ENCODE peak calls at places on chromosome 17, in nine cellular contexts. P is effector memory CD4-positive, alpha-beta T cell; Y is psoas muscle; S is esophagus muscularis mucosa; L is endothelial cell of umbilical vein; B is mesendoderm; V is A549; H is OCI-LY7; N is AG04450. D is an unnamed sample.

GRCh38 chr17:39576187-39576586 is 31.5 kb downstream of the NEUROD2 start:
- DNase-seq in L (no peak), H (peak), N (no peak), P (no peak), Y (no peak), S (no peak), V (peak), B (peak), D (no peak)

GRCh38 chr17:1590031-1590746 is 27.6 kb upstream of the PITPNA start:
- DNase-seq in N (peak), B (peak), H (no peak), P (no peak), V (peak), Y (peak), S (no peak), L (peak), D (peak)

GRCh38 chr17:10197721-10198508 is 491 bp downstream of the GAS7 start:
- DNase-seq in P (no peak), S (no peak), N (no peak), H (no peak), L (no peak), Y (no peak), V (no peak), B (peak), D (peak)

GRCh38 chr17:82943339-82943738 is 103.5 kb upstream of the ZNF750 start:
- DNase-seq in L (no peak), S (no peak), V (no peak), P (no peak), Y (peak), B (no peak), N (no peak), H (no peak), D (no peak)

GRCh38 chr17:72351884-72352346 is 231.1 kb downstream of the SOX9 start:
- DNase-seq in N (no peak), B (peak), H (no peak), Y (no peak), L (no peak), V (no peak), S (no peak), P (no peak), D (no peak)

GRCh38 chr17:19321481-19322128 is 40.9 kb downstream of the B9D1 start:
- DNase-seq in L (no peak), N (no peak), B (peak), P (no peak), H (no peak), V (no peak), Y (no peak), S (no peak), D (no peak)

GRCh38 chr17:75009139-75009724 is 3.2 kb upstream of the MRPL58 start:
- DNase-seq in Y (peak), S (no peak), V (no peak), H (no peak), P (no peak), N (no peak), B (no peak), L (no peak), D (no peak)

GRCh38 chr17:40452921-40453378 is 9.7 kb downstream of the IGFBP4 start:
- DNase-seq in N (no peak), B (no peak), H (no peak), S (no peak), P (no peak), V (peak), L (no peak), Y (no peak), D (no peak)

GRCh38 chr17:9948967-9949366 is 43.9 kb upstream of the RCVRN start:
- DNase-seq in N (no peak), Y (peak), L (no peak), H (no peak), B (no peak), V (no peak), S (no peak), P (no peak), D (peak)

GRCh38 chr17:28392491-28392890 is 13.5 kb downstream of the SLC46A1 start:
- DNase-seq in B (no peak), N (no peak), P (no peak), S (no peak), H (no peak), Y (no peak), V (no peak), L (peak), D (no peak)

GRCh38 chr17:57649731-57650484 is 95.2 kb downstream of the CCDC182 start:
- DNase-seq in Y (no peak), B (peak), S (no peak), L (no peak), P (no peak), H (no peak), N (no peak), V (peak), D (no peak)

GRCh38 chr17:3718251-3718650 is 5.5 kb upstream of the HASPIN start:
- DNase-seq in P (no peak), Y (no peak), B (no peak), N (no peak), S (no peak), H (no peak), V (no peak), L (peak), D (no peak)

DNA sequence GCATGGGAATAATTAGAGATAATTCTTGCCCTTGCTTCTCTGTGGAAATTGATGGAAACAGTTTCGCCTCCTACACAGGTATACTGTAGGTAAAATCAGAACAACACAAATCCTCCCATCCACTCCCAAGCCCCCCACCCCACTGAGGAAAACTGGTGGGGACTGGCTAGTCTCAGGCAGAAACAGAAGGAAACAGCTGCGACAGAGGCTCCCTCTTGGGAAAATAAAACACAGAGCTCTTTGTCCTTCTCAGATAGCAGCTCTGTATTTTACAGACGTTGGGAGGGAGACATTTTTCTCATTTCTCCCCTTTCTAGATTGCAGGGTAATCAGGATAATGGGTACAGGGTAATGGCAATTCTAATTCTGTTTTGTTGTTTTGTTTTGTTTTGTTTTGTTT is 1.1 kb downstream of the SLFN13 start:
- DNase-seq in N (no peak), B (no peak), S (no peak), H (no peak), Y (no peak), V (no peak), L (no peak), P (no peak), D (no peak)
- H3K27ac ChIP-seq in N (no peak), B (no peak), S (peak), H (no peak), Y (no peak), V (no peak), L (no peak), P (peak), D (no peak)

GRCh38 chr17:78175643-78175981 is 7.2 kb downstream of the SYNGR2 start:
- DNase-seq in V (no peak), P (no peak), B (no peak), L (no peak), Y (no peak), S (no peak), H (no peak), N (no peak), D (no peak)
- H3K27ac ChIP-seq in V (no peak), P (no peak), B (no peak), L (no peak), Y (peak), S (peak), H (no peak), N (no peak), D (peak)

DNA sequence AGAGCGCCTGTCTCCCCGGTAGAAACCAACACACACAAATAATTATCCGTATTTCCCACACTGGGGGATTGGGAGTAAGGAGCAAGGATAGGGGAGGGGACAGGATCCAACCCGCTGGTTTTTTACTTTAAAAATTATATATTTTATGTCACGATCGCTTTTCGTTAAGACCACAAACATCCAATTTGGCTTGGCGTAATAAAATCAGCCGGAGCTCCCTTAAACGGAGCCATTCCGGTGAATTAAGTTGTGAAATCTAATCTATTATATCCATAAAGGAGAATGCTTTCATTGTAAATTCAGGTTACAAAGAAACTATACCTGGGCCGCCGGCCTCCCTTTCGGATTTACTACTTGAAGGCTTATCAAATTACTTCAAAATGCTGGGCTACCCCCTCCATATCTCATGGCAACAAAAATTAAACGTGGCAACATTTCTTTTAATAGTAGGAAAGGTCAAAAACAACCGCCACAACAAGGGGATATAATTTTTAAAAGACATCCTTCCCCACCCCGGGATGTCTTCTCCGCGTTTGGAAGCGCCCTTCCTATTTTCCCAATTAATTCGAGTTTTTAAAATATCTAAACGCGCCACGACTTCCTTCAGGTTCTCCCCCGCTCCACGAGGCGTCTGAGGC is 47.1 kb upstream of the SLC38A10 start:
- DNase-seq in B (no peak), Y (no peak), N (no peak), H (no peak), L (peak), S (no peak), P (no peak), V (no peak), D (no peak)
- H3K27ac ChIP-seq in B (peak), Y (peak), N (peak), H (no peak), L (peak), S (peak), P (no peak), V (no peak), D (peak)

GRCh38 chr17:34251186-34251585 is 3.9 kb upstream of the CCL2 start:
- DNase-seq in N (no peak), P (no peak), L (no peak), B (no peak), V (no peak), S (peak), H (no peak), Y (no peak), D (no peak)

GRCh38 chr17:34246436-34246835 is 8.6 kb upstream of the CCL2 start:
- DNase-seq in V (no peak), N (no peak), Y (no peak), P (no peak), L (no peak), H (no peak), S (peak), B (no peak), D (no peak)

GRCh38 chr17:34246872-34247271 is 8.2 kb upstream of the CCL2 start:
- DNase-seq in N (no peak), S (no peak), Y (no peak), V (no peak), B (no peak), L (no peak), H (no peak), P (no peak), D (no peak)

GRCh38 chr17:34249497-34249877 is 5.6 kb upstream of the CCL2 start:
- DNase-seq in H (no peak), Y (no peak), L (peak), V (no peak), B (no peak), S (peak), N (no peak), P (no peak), D (no peak)

GRCh38 chr17:34248807-34249496 is 6.1 kb upstream of the CCL2 start:
- DNase-seq in P (no peak), S (no peak), H (no peak), N (no peak), B (no peak), Y (no peak), V (no peak), L (no peak), D (no peak)
- H3K27ac ChIP-seq in P (no peak), S (peak), H (no peak), N (peak), B (no peak), Y (no peak), V (peak), L (peak), D (no peak)

GRCh38 chr17:44988256-44988942 is 20.3 kb upstream of the C1QL1 start:
- DNase-seq in H (no peak), V (no peak), Y (no peak), N (no peak), L (no peak), B (peak), S (no peak), P (no peak), D (no peak)
- H3K27ac ChIP-seq in H (no peak), V (no peak), Y (no peak), N (no peak), L (no peak), B (no peak), S (no peak), P (no peak), D (no peak)

GRCh38 chr17:42578282-42578869 is 847 bp upstream of the PSMC3IP start:
- DNase-seq in Y (peak), N (no peak), L (peak), S (peak), H (peak), V (peak), B (peak), P (peak), D (peak)

GRCh38 chr17:42581744-42582270 is 4.3 kb upstream of the PSMC3IP start:
- DNase-seq in Y (no peak), H (no peak), P (no peak), V (no peak), B (no peak), N (no peak), L (no peak), S (no peak), D (no peak)

GRCh38 chr17:42577140-42577531 is 393 bp downstream of the PSMC3IP start:
- DNase-seq in B (no peak), S (no peak), N (no peak), P (no peak), V (no peak), Y (no peak), L (no peak), H (peak), D (no peak)

GRCh38 chr17:42577532-42578281 is at the start of gene PSMC3IP:
- DNase-seq in H (peak), N (peak), P (peak), B (peak), S (peak), L (peak), Y (peak), V (peak), D (peak)

GRCh38 chr17:42579794-42580551 is 2.4 kb upstream of the PSMC3IP start:
- DNase-seq in S (no peak), V (no peak), B (no peak), P (no peak), L (no peak), H (no peak), Y (no peak), N (no peak), D (no peak)
- H3K27ac ChIP-seq in S (no peak), V (no peak), B (no peak), P (no peak), L (no peak), H (peak), Y (no peak), N (no peak), D (no peak)